ENCODE peak calls at places on chromosomes 16 and 17, in eight cellular contexts. R, Z, O, D, F, K, B and Q are unnamed samples.

GRCh38 chr16:57639172-57639571 is 10.7 kb downstream of the ADGRG1 start:
- DNase-seq in Z (no peak), R (no peak), K (no peak), B (peak; percentile 75), D (no peak), F (peak; percentile 70), O (no peak), Q (no peak)

GRCh38 chr17:19533718-19534561 is at the start of gene SLC47A1:
- DNase-seq in O (no peak), K (no peak), Z (peak; percentile 82), B (peak; percentile 42), F (peak; percentile 84), D (no peak), R (no peak), Q (no peak)

GRCh38 chr16:69890114-69890890 is 60.8 kb upstream of the CLEC18A start:
- DNase-seq in Z (no peak), K (no peak), B (peak; percentile 44), D (peak; percentile 75), O (peak; percentile 56), R (no peak), F (no peak), Q (peak; percentile 73)

GRCh38 chr17:51035436-51035835 is 85.2 kb downstream of the SPAG9 start:
- DNase-seq in O (no peak), Z (no peak), F (no peak), R (no peak), K (no peak), D (peak; percentile 96), B (no peak), Q (no peak)

GRCh38 chr16:47035436-47035835 is 62.0 kb upstream of the DNAJA2 start:
- DNase-seq in Z (no peak), R (no peak), K (no peak), D (no peak), F (no peak), B (no peak), O (no peak), Q (no peak)

GRCh38 chr17:45986056-45986455 is 13.0 kb upstream of the STH start:
- DNase-seq in B (no peak), R (no peak), Z (no peak), F (no peak), D (no peak), O (no peak), K (no peak), Q (no peak)

GRCh38 chr17:704111-704864 is 10.4 kb downstream of the VPS53 start:
- DNase-seq in O (no peak), B (no peak), D (no peak), K (no peak), Z (no peak), F (no peak), R (no peak), Q (no peak)

GRCh38 chr16:61432421-61432820 is 603.8 kb downstream of the CDH8 start:
- DNase-seq in O (no peak), R (no peak), Z (no peak), F (no peak), D (peak; percentile 2), B (no peak), K (no peak), Q (no peak)

GRCh38 chr16:89368604-89369249 is 121.6 kb downstream of the ANKRD11 start:
- DNase-seq in D (no peak), Z (no peak), O (no peak), K (no peak), B (no peak), F (peak; percentile 25), R (no peak), Q (no peak)

GRCh38 chr17:83081561-83082201 is 2.3 kb downstream of the METRNL start:
- DNase-seq in Z (no peak), O (peak; percentile 64), K (peak; percentile 92), B (no peak), R (no peak), F (no peak), D (peak; percentile 82), Q (no peak)

GRCh38 chr17:1302761-1303160 is 23.3 kb downstream of the TRARG1 start:
- DNase-seq in B (no peak), R (no peak), F (no peak), D (no peak), O (no peak), Z (no peak), K (no peak), Q (no peak)

GRCh38 chr16:89446136-89446974 is 44.0 kb downstream of the ANKRD11 start:
- DNase-seq in D (no peak), R (no peak), B (no peak), Z (no peak), O (no peak), K (no peak), F (no peak), Q (no peak)

GRCh38 chr17:51647873-51648272 is 387.5 kb downstream of the UTP18 start:
- DNase-seq in B (no peak), K (no peak), D (no peak), Z (no peak), R (no peak), O (no peak), F (no peak), Q (no peak)

GRCh38 chr17:35051579-35052239 is 11.8 kb downstream of the RFFL start:
- DNase-seq in F (no peak), B (no peak), K (no peak), O (no peak), Z (no peak), R (no peak), D (peak; percentile 50), Q (no peak)

GRCh38 chr17:38322156-38322779 is 21.5 kb downstream of the GPR179 start:
- DNase-seq in K (peak; percentile 69), B (peak; percentile 83), Z (peak; percentile 88), O (peak; percentile 67), D (peak; percentile 39), F (peak; percentile 69), R (peak; percentile 56), Q (peak; percentile 75)

GRCh38 chr17:2087597-2088211 is 32.8 kb downstream of the HIC1 start:
- DNase-seq in K (no peak), O (no peak), R (no peak), F (no peak), B (no peak), D (no peak), Z (no peak), Q (no peak)

GRCh38 chr16:83954577-83955016 is 1.6 kb downstream of the OSGIN1 start:
- DNase-seq in B (no peak), O (peak; percentile 22), F (no peak), D (peak; percentile 65), K (peak; percentile 78), Z (peak; percentile 70), R (no peak), Q (no peak)

GRCh38 chr17:74305865-74306654 is 20.0 kb upstream of the KIF19 start:
- DNase-seq in K (no peak), D (peak; percentile 34), B (no peak), O (no peak), F (no peak), R (no peak), Z (no peak), Q (no peak)

GRCh38 chr16:14362774-14363371 is 267.2 kb downstream of the PARN start:
- DNase-seq in B (no peak), D (peak; percentile 64), K (no peak), O (no peak), Z (no peak), R (no peak), F (no peak), Q (no peak)

GRCh38 chr16:11456741-11457140 is 111.5 kb downstream of the RMI2 start:
- DNase-seq in B (no peak), O (no peak), K (no peak), Z (peak; percentile 65), F (no peak), D (no peak), R (no peak), Q (no peak)

GRCh38 chr17:53948323-53948722 is 125.6 kb downstream of the KIF2B start:
- DNase-seq in F (no peak), R (no peak), B (no peak), O (no peak), D (no peak), Z (no peak), K (no peak), Q (no peak)

GRCh38 chr17:53949473-53950090 is 126.9 kb downstream of the KIF2B start:
- DNase-seq in K (no peak), R (no peak), B (no peak), F (no peak), Z (no peak), O (no peak), D (no peak), Q (no peak)

GRCh38 chr17:53950858-53951250 is 128.1 kb downstream of the KIF2B start:
- DNase-seq in O (no peak), F (no peak), R (no peak), K (no peak), B (no peak), D (no peak), Z (no peak), Q (no peak)

GRCh38 chr17:53950207-53950857 is 127.6 kb downstream of the KIF2B start:
- DNase-seq in R (no peak), K (no peak), D (no peak), O (no peak), Z (no peak), B (peak; percentile 37), F (peak; percentile 66), Q (no peak)
- TF ChIP-seq CTCF in R (no peak), K (no peak), D (no peak), O (no peak), Z (no peak), B (no peak), F (peak; percentile 49), Q (peak; percentile 50)

DNA sequence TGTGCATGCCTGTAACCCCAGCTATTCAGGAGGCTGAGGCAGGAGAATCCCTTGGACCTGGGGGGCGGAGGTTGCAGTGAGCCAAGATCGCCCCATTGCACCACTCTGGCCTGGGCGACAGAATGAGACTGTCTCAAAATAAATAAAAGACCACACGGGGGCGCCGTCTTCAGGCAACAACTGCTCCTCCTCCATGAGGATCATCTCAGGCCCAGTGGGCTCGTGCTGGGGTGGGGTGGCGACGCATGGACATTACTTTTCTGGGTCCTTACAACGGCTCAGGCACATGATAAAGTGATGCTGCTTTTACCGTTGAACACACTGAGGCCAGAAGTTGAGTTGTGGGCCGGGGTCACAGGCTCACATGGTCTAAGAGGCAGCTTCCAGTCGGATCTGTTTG is 56.2 kb downstream of the PRMT7 start:
- DNase-seq in O (peak; percentile 41), Z (peak; percentile 70), R (peak; percentile 48), F (no peak), K (no peak), D (peak; percentile 30), B (peak; percentile 75), Q (no peak)
- TF ChIP-seq CTCF in O (no peak), Z (no peak), R (no peak), F (peak; percentile 47), K (peak; percentile 25), D (peak; percentile 43), B (peak; percentile 32), Q (peak; percentile 71)

DNA sequence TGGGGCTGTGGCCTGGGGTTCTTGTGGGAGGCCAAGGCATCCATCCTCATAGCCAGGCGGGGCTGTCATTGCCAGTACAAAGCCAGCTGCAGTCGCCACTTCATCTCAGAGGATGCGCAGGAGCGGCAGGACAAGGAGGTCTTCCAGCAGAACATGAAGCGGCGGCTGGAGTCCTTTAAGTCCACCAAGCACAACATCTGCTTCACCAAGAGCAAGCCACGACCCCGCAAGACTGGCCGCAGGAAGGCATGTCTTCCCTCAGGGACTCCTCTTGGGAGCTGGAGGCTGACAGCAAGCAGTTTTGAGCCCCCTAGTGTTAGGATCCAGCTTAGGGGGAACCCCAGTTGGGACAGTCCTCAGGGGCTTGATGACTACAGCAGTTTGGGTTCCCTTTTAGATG is 15.1 kb upstream of the PLEKHG4 start:
- DNase-seq in K (peak; percentile 30), B (no peak), O (no peak), Z (no peak), D (no peak), R (no peak), F (no peak), Q (no peak)
- TF ChIP-seq CTCF in K (no peak), B (no peak), O (no peak), Z (no peak), D (no peak), R (no peak), F (no peak), Q (peak; percentile 35)

GRCh38 chr17:78349831-78350631 is 9.8 kb downstream of the SOCS3 start:
- DNase-seq in R (no peak), B (no peak), K (no peak), F (no peak), Z (no peak), O (no peak), D (no peak), Q (no peak)
- TF ChIP-seq CTCF in R (no peak), B (no peak), K (no peak), F (no peak), Z (no peak), O (no peak), D (no peak), Q (peak; percentile 20)